ENCODE peak calls at places on chromosomes 1 and 21, in four cellular contexts. One of them, this sample, is unnamed. For H3K9me3, the result is how much of the 10 kb centered on the place peaks cover.

GRCh38 chr1:59366352-59366751 is 69.5 kb downstream of the FGGY start:
- DNase-seq in neural progenitor cell: no peak
- DNase-seq in tibial nerve: no peak
- DNase-seq in psoas muscle: no peak
- DNase-seq in this sample: no peak

GRCh38 chr1:35569956-35570355 is 3.2 kb upstream of the TFAP2E start:
- DNase-seq in neural progenitor cell: no peak
- DNase-seq in tibial nerve: no peak
- DNase-seq in psoas muscle: no peak
- DNase-seq in this sample: no peak

GRCh38 chr1:200346744-200347143 is 63.1 kb downstream of the ZNF281 start:
- DNase-seq in neural progenitor cell: no peak
- DNase-seq in tibial nerve: no peak
- DNase-seq in psoas muscle: no peak
- DNase-seq in this sample: no peak

GRCh38 chr1:108704501-108704900 is 8.2 kb upstream of the FNDC7 start:
- DNase-seq in neural progenitor cell: no peak
- DNase-seq in tibial nerve: no peak
- DNase-seq in psoas muscle: no peak
- DNase-seq in this sample: no peak

GRCh38 chr1:230268371-230269170 is 157.6 kb downstream of the PGBD5 start:
- DNase-seq in neural progenitor cell: peak
- DNase-seq in tibial nerve: no peak
- DNase-seq in psoas muscle: no peak
- DNase-seq in this sample: peak

GRCh38 chr1:9870572-9870971 is 39.5 kb downstream of the CTNNBIP1 start:
- DNase-seq in neural progenitor cell: no peak
- DNase-seq in tibial nerve: no peak
- DNase-seq in psoas muscle: no peak
- DNase-seq in this sample: no peak

GRCh38 chr1:202349263-202349928 is 897 bp downstream of the PPP1R12B start:
- DNase-seq in neural progenitor cell: no peak
- DNase-seq in tibial nerve: no peak
- DNase-seq in psoas muscle: no peak
- DNase-seq in this sample: no peak

GRCh38 chr21:20617130-20617529 is 381.1 kb upstream of the NCAM2 start:
- DNase-seq in neural progenitor cell: peak
- DNase-seq in tibial nerve: no peak
- DNase-seq in psoas muscle: no peak
- DNase-seq in this sample: no peak

GRCh38 chr1:41240806-41241747 is 1.0 kb downstream of the SCMH1 start:
- DNase-seq in neural progenitor cell: peak
- DNase-seq in tibial nerve: peak
- DNase-seq in psoas muscle: peak
- DNase-seq in this sample: no peak

GRCh38 chr1:1145547-1145914 is 28.1 kb upstream of the TTLL10 start:
- DNase-seq in neural progenitor cell: no peak
- DNase-seq in tibial nerve: no peak
- DNase-seq in psoas muscle: no peak
- DNase-seq in this sample: no peak

GRCh38 chr1:206538086-206538781 is 30.9 kb downstream of the RASSF5 start:
- DNase-seq in neural progenitor cell: no peak
- DNase-seq in tibial nerve: no peak
- DNase-seq in psoas muscle: no peak
- DNase-seq in this sample: no peak

GRCh38 chr1:25544819-25545218 is 1.4 kb downstream of the LDLRAP1 start:
- DNase-seq in neural progenitor cell: no peak
- DNase-seq in tibial nerve: no peak
- DNase-seq in psoas muscle: no peak
- DNase-seq in this sample: no peak

GRCh38 chr1:86419277-86419903 is 4.6 kb upstream of the CLCA2 start:
- DNase-seq in neural progenitor cell: peak
- DNase-seq in tibial nerve: peak
- DNase-seq in psoas muscle: no peak
- DNase-seq in this sample: no peak

GRCh38 chr1:197392541-197392940 is 124.5 kb downstream of the CRB1 start:
- DNase-seq in neural progenitor cell: no peak
- DNase-seq in tibial nerve: no peak
- DNase-seq in psoas muscle: no peak
- DNase-seq in this sample: no peak

GRCh38 chr1:24391882-24392603 is 21.5 kb downstream of the STPG1 start:
- DNase-seq in neural progenitor cell: peak
- DNase-seq in tibial nerve: peak
- DNase-seq in psoas muscle: peak
- DNase-seq in this sample: peak

GRCh38 chr1:9195651-9196050 is 38.9 kb upstream of the H6PD start:
- DNase-seq in neural progenitor cell: no peak
- DNase-seq in tibial nerve: no peak
- DNase-seq in psoas muscle: no peak
- DNase-seq in this sample: no peak

GRCh38 chr1:184854036-184854435 is 99.4 kb upstream of the EDEM3 start:
- DNase-seq in neural progenitor cell: no peak
- DNase-seq in tibial nerve: no peak
- DNase-seq in psoas muscle: no peak
- DNase-seq in this sample: no peak

GRCh38 chr1:29453502-29454240 is 217.3 kb downstream of the PTPRU start:
- DNase-seq in neural progenitor cell: peak
- DNase-seq in tibial nerve: no peak
- DNase-seq in psoas muscle: no peak
- DNase-seq in this sample: no peak

GRCh38 chr1:39899611-39900538 is 1.8 kb downstream of the MYCL start:
- DNase-seq in neural progenitor cell: no peak
- DNase-seq in tibial nerve: no peak
- DNase-seq in psoas muscle: no peak
- DNase-seq in this sample: no peak

GRCh38 chr1:26851106-26851684 is 11.8 kb upstream of the SFN start:
- DNase-seq in neural progenitor cell: no peak
- DNase-seq in tibial nerve: no peak
- DNase-seq in psoas muscle: no peak
- DNase-seq in this sample: no peak

GRCh38 chr1:111769517-111770146 is 13.9 kb downstream of the DDX20 start:
- DNase-seq in neural progenitor cell: peak
- DNase-seq in tibial nerve: peak
- DNase-seq in psoas muscle: no peak
- DNase-seq in this sample: no peak

DNA sequence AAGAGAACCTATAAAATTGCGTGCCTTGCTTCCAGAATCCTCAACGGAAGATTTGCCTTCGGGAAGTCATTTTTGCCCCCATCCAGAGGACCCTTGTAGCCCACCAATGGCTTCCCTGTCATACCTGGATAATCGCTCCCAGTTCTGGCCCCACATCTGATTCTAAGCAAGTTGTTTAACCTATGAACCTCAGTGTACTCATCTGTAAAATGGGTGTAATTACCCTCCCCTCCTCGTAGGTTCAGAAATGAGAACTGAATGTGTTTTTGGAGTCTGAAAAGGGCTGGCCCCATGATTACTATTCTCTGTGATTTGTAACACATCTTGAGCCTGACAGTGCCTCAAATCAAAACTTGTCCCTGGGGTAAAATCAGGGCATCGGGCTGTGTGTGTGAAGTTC is 81.6 kb upstream of the TMEM51 start:
- DNase-seq in neural progenitor cell: no peak
- DNase-seq in tibial nerve: no peak
- DNase-seq in psoas muscle: no peak
- DNase-seq in this sample: no peak
- TF ChIP-seq CTCF in neural progenitor cell: no peak
- TF ChIP-seq CTCF in tibial nerve: no peak
- TF ChIP-seq CTCF in psoas muscle: no peak
- TF ChIP-seq CTCF in this sample: no peak

GRCh38 chr1:192376387-192376786 is 59.6 kb downstream of the RGS21 start:
- DNase-seq in neural progenitor cell: no peak
- DNase-seq in tibial nerve: no peak
- DNase-seq in psoas muscle: no peak
- DNase-seq in this sample: no peak
- H3K9me3 ChIP-seq in neural progenitor cell: under half
- H3K9me3 ChIP-seq in tibial nerve: under half
- H3K9me3 ChIP-seq in psoas muscle: under half
- H3K9me3 ChIP-seq in this sample: under half

GRCh38 chr1:32178380-32179192 is 889 bp upstream of the TXLNA start:
- DNase-seq in neural progenitor cell: no peak
- DNase-seq in tibial nerve: no peak
- DNase-seq in psoas muscle: no peak
- DNase-seq in this sample: no peak
- H3K4me3 ChIP-seq in neural progenitor cell: peak
- H3K4me3 ChIP-seq in tibial nerve: no peak
- H3K4me3 ChIP-seq in psoas muscle: peak
- H3K4me3 ChIP-seq in this sample: peak

DNA sequence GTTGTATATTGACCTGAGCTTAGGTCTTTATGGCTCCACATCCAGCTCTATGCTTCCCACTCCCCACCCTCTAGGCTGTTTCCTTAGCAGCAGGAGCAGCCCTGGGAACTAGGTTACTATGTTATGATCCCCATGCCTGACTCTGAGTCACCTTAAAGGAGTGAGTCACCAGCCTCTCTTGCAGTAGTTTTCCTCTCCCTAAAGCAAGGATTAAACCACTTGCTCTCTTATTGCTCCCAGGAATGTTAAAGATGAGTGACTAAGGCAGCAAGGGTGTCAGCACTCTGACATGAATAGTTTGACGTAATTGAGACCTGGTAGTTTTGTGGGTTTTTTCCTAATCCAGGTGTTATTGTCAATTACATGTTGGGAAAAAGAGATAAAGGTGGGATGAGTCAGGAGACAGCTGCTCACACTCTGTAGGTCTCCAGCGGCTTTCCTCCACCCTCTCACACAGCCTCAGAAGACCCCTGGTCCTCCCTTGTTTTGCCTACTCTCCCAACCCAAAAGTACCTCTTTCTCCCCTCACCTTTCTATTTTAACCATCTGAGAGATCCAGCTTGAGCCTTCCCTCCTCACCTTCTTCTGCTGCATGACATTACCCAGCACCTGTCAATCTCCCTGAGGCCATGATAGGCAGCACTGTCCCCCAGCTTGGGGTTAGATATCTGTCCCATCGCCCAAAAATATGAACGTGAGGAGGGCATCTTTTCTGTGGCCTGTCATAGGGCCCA is 369.1 kb upstream of the VAMP3 start:
- DNase-seq in neural progenitor cell: no peak
- DNase-seq in tibial nerve: no peak
- DNase-seq in psoas muscle: no peak
- DNase-seq in this sample: peak
- TF ChIP-seq CTCF in neural progenitor cell: no peak
- TF ChIP-seq CTCF in tibial nerve: no peak
- TF ChIP-seq CTCF in psoas muscle: no peak
- TF ChIP-seq CTCF in this sample: no peak

DNA sequence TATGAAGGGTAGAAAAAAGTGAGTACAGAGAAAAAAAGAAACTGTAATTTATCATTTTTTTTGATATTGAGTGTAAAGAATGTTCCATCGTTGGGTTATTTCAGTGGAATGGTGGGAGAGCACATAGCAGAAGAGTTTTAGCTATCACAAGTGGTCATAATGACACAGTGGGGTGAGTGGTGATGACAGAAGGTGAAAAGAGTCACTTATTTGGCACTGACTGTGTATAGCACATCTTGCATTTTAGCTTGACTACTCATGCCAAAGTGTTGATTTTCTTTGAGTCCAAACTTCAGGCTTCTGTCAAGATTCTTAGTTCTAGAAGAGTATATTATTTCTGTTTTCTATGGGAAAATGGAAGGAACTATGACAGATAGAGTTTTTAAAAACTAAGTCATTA is 261.2 kb downstream of the GRIK1 start:
- DNase-seq in neural progenitor cell: no peak
- DNase-seq in tibial nerve: no peak
- DNase-seq in psoas muscle: no peak
- DNase-seq in this sample: no peak
- H3K9me3 ChIP-seq in neural progenitor cell: under half
- H3K9me3 ChIP-seq in tibial nerve: under half
- H3K9me3 ChIP-seq in psoas muscle: under half
- H3K9me3 ChIP-seq in this sample: under half

DNA sequence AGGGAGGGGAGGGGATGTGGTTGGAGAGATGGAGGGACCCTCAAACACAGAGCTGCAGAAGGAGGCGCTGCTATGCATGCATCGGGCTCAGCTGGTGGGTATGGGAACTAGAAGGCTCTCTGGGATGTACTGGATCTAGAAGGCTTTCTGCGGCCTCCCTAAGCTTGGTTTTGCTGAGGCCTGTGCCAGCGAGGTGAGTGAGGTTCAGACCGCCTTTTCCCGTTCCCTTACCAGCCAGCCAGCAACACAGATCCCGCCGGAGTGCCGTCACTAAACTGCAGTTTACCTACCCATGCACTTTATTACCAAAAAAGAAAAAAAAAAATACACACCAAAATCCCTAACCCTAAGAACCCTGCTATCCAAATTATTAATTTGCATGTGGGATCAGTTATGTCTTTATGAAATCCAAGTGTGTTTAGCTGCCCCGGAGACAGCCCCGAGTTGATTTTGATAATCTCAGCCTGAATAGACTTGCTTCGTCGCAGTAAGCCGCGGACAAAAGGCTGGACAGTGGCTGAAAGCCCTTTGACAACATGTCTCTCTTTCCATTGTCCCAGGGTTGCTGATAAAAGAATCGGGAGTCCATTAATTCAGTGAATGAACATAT is 180.3 kb downstream of the PRDM16 start:
- DNase-seq in neural progenitor cell: peak
- DNase-seq in tibial nerve: no peak
- DNase-seq in psoas muscle: no peak
- DNase-seq in this sample: no peak
- H3K4me3 ChIP-seq in neural progenitor cell: no peak
- H3K4me3 ChIP-seq in tibial nerve: no peak
- H3K4me3 ChIP-seq in psoas muscle: no peak
- H3K4me3 ChIP-seq in this sample: no peak

GRCh38 chr1:160282807-160283206 is 2.1 kb downstream of the PEX19 start:
- DNase-seq in neural progenitor cell: peak
- DNase-seq in tibial nerve: no peak
- DNase-seq in psoas muscle: no peak
- DNase-seq in this sample: no peak
- TF ChIP-seq CTCF in neural progenitor cell: peak
- TF ChIP-seq CTCF in tibial nerve: no peak
- TF ChIP-seq CTCF in psoas muscle: no peak
- TF ChIP-seq CTCF in this sample: no peak

GRCh38 chr1:152516082-152516481 is 1.8 kb downstream of the CRCT1 start:
- DNase-seq in neural progenitor cell: no peak
- DNase-seq in tibial nerve: no peak
- DNase-seq in psoas muscle: no peak
- DNase-seq in this sample: no peak
- H3K9me3 ChIP-seq in neural progenitor cell: under half
- H3K9me3 ChIP-seq in tibial nerve: under half
- H3K9me3 ChIP-seq in psoas muscle: under half
- H3K9me3 ChIP-seq in this sample: under half

This sample was measured in ascending aorta.